ENCODE peak calls at places on chromosome 19, in four cellular contexts. K is IMR-90, G is H1, N is H9. P is an unnamed sample.

GRCh38 chr19:48615145-48616040 is 517 bp upstream of the FAM83E start:
- DNase-seq in K (no peak), G (no peak), N (peak), P (no peak)

GRCh38 chr19:6639439-6639838 is 30.5 kb downstream of the TNFSF14 start:
- DNase-seq in K (no peak), G (no peak), N (no peak), P (no peak)

GRCh38 chr19:6856749-6857372 is 30.5 kb upstream of the ADGRE1 start:
- DNase-seq in K (no peak), G (no peak), N (no peak), P (no peak)

GRCh38 chr19:11849264-11849615 is 714 bp downstream of the ZNF439 start:
- DNase-seq in K (no peak), G (no peak), N (no peak), P (no peak)

GRCh38 chr19:44609219-44609618 is 4.1 kb upstream of the IGSF23 start:
- DNase-seq in K (peak), G (no peak), N (no peak), P (no peak)

GRCh38 chr19:47609885-47610545 is 1.1 kb downstream of the BICRA start:
- DNase-seq in K (peak), G (no peak), N (peak), P (peak)

GRCh38 chr19:29815231-29815630 is 3.4 kb downstream of the CCNE1 start:
- DNase-seq in K (no peak), G (no peak), N (no peak), P (no peak)

GRCh38 chr19:41748012-41748411 is 7.3 kb upstream of the CEACAM6 start:
- DNase-seq in K (no peak), G (no peak), N (no peak), P (no peak)

GRCh38 chr19:18416778-18417249 is 2.4 kb upstream of the SSBP4 start:
- DNase-seq in K (peak), G (no peak), N (peak), P (peak)

GRCh38 chr19:57192064-57192395 is 730 bp downstream of the ZNF264 start:
- DNase-seq in K (peak), G (no peak), N (no peak), P (peak)

GRCh38 chr19:20060282-20060681 is 17.5 kb upstream of the ZNF90 start:
- DNase-seq in K (no peak), G (no peak), N (no peak), P (no peak)

GRCh38 chr19:41221514-41222205 is 2.6 kb downstream of the AXL start:
- DNase-seq in K (no peak), G (no peak), N (no peak), P (no peak)

GRCh38 chr19:4014541-4015491 is 7.3 kb downstream of the PIAS4 start:
- DNase-seq in K (no peak), G (no peak), N (peak), P (peak)

GRCh38 chr19:7866399-7867091 is 7.6 kb downstream of the PRR36 start:
- DNase-seq in K (no peak), G (no peak), N (no peak), P (no peak)

GRCh38 chr19:11204943-11205349 is 7.6 kb upstream of the KANK2 start:
- DNase-seq in K (no peak), G (no peak), N (no peak), P (no peak)

GRCh38 chr19:6849876-6850275 is 37.5 kb upstream of the ADGRE1 start:
- DNase-seq in K (no peak), G (no peak), N (no peak), P (no peak)

GRCh38 chr19:21767065-21767800 is at the start of gene ZNF100:
- DNase-seq in K (peak), G (peak), N (peak), P (peak)

GRCh38 chr19:5089283-5089682 is 120.4 kb downstream of the KDM4B start:
- DNase-seq in K (no peak), G (no peak), N (no peak), P (no peak)

GRCh38 chr19:5085566-5085965 is 116.7 kb downstream of the KDM4B start:
- DNase-seq in K (no peak), G (no peak), N (no peak), P (no peak)

GRCh38 chr19:5086232-5086631 is 117.3 kb downstream of the KDM4B start:
- DNase-seq in K (no peak), G (no peak), N (no peak), P (no peak)

GRCh38 chr19:5083547-5083965 is 114.6 kb downstream of the KDM4B start:
- DNase-seq in K (no peak), G (no peak), N (no peak), P (peak)

GRCh38 chr19:5086725-5087439 is 118.0 kb downstream of the KDM4B start:
- DNase-seq in K (no peak), G (peak), N (peak), P (peak)
- H4K5ac ChIP-seq in K (no peak), G (no peak), N (no peak), P (no peak)

GRCh38 chr19:58554494-58555368 is at the start of gene CHMP2A:
- DNase-seq in K (peak), G (peak), N (peak), P (peak)

GRCh38 chr19:58555920-58556632 is 1.2 kb upstream of the CHMP2A start:
- DNase-seq in K (no peak), G (no peak), N (no peak), P (no peak)

GRCh38 chr19:58553799-58554493 is 959 bp downstream of the CHMP2A start:
- DNase-seq in K (no peak), G (no peak), N (no peak), P (no peak)

GRCh38 chr19:58556633-58557252 is 1.7 kb downstream of the UBE2M start:
- DNase-seq in K (no peak), G (no peak), N (no peak), P (no peak)

GRCh38 chr19:58555369-58555885 is 522 bp upstream of the CHMP2A start:
- DNase-seq in K (no peak), G (no peak), N (no peak), P (no peak)
- H3K56ac ChIP-seq in K (peak), G (no peak), N (no peak), P (peak)

DNA sequence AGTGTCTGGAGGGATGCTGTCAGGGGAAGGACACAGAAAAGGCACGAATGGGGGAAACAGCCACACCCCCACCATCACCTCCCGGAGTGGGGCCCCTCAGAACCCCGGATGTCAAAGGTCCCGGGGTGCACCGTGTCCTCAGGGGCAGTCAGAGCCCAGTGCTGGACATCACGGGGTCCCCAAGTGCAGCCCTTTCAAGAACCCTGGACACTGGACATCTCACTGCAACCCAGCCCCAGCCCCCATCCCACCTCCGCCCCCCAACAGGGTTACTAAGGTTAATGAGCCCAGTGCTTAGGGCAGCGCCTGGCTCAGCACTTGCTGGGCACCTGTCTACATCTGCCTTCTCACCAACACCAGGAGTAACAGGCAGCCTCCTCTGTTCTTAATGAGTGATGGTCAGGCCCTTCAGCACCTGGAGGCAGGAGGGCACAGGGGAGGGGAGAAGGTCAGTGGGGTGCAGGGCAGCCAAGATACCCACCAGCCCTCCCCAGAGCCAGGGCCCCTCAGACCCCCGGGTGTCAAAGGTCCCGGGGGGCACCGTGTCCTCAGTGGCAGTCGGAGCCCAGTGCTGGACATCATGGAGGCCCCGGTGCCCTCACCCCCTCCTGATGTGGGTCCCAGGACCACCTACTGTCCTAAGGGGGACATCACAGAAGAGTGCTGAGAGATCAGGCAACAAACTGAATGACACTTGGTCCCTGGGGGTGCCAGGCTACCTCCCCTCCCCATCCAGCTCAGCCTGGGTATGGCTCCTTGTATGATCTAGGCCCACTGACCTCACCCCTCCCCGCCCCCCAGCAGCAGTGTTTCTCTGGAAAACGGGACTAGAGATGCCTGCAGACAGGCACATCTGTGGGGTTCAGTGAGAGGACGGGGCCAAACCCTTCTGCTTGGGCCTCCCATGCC is 9.0 kb downstream of the ACP4 start:
- DNase-seq in K (no peak), G (no peak), N (no peak), P (no peak)
- H4K5ac ChIP-seq in K (no peak), G (no peak), N (no peak), P (no peak)

DNA sequence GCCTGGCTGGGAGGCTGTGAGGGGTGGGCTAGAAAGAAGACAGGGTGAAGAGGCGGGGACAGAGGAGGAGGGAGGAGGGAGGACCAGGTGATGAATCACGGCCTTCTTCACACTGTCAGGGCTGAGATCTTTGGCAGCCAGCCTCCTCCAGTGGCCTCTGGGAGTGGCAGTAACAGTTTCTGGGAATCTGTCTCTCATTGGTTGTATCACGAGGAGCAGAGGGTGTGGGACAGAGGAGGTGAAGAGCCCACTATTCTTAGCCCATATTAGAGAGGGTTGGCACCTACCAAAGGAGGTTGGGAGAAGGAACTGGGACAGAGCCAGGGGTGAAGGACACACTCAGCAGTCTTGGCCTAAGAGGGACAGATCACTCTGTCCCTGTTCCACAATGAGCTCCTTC is 9.6 kb upstream of the ZNRF4 start:
- DNase-seq in K (no peak), G (no peak), N (no peak), P (no peak)
- H3K56ac ChIP-seq in K (no peak), G (no peak), N (no peak), P (no peak)

P was measured in mesendoderm.